ENCODE peak calls at places on chromosomes 12 and 14, in six cellular contexts. G is sciatic nerve; Q is NCI-H774; F is aorta; O is WERI-Rb-1; Z is stimulated activated CD8-positive, alpha-beta memory T cell treated with anti-CD3 and anti-CD28 coated beads, Interleukin-4, amount 100 ng/mL, for 1 hour. D is an unnamed sample.

GRCh38 chr14:96086032-96086431 is 46.9 kb downstream of the C14orf132 start:
- DNase-seq in Q (no peak), F (no peak), O (no peak), G (peak), Z (no peak), D (no peak)

GRCh38 chr14:67729072-67729561 is 27.4 kb downstream of the RDH12 start:
- DNase-seq in Q (no peak), Z (no peak), F (no peak), G (no peak), O (no peak), D (no peak)

GRCh38 chr12:115932073-115932472 is 345.4 kb downstream of the MED13L start:
- DNase-seq in F (no peak), O (no peak), G (no peak), Q (no peak), Z (no peak), D (no peak)

GRCh38 chr14:50339178-50339804 is 27.2 kb downstream of the DMAC2L start:
- DNase-seq in G (no peak), O (no peak), Q (no peak), F (no peak), Z (no peak), D (no peak)

GRCh38 chr12:8088574-8088973 is 6.5 kb downstream of the NECAP1 start:
- DNase-seq in F (no peak), O (peak), Q (no peak), G (no peak), Z (no peak), D (no peak)

GRCh38 chr12:57227315-57228115 is 2.0 kb upstream of the SHMT2 start:
- DNase-seq in Q (no peak), O (no peak), G (no peak), Z (no peak), F (no peak), D (no peak)

GRCh38 chr14:58836303-58836702 is 198.5 kb downstream of the DACT1 start:
- DNase-seq in F (no peak), G (no peak), O (no peak), Q (no peak), Z (no peak), D (no peak)

GRCh38 chr12:131441638-131442336 is 269.1 kb upstream of the SFSWAP start:
- DNase-seq in Z (no peak), O (no peak), F (no peak), G (no peak), Q (no peak), D (no peak)

GRCh38 chr12:130711751-130712150 is 4.3 kb downstream of the RIMBP2 start:
- DNase-seq in O (no peak), G (no peak), F (no peak), Q (peak), Z (no peak), D (peak)

GRCh38 chr14:68441532-68441931 is 351.3 kb downstream of the ZFP36L1 start:
- DNase-seq in Z (no peak), Q (no peak), F (no peak), O (no peak), G (no peak), D (no peak)

GRCh38 chr12:5487971-5488955 is 56.4 kb downstream of the NTF3 start:
- DNase-seq in F (no peak), Q (no peak), Z (no peak), O (peak), G (no peak), D (no peak)

GRCh38 chr14:97866664-97867063 is 1069.5 kb downstream of the VRK1 start:
- DNase-seq in O (no peak), Q (no peak), Z (no peak), G (no peak), F (no peak), D (no peak)

GRCh38 chr14:74314576-74314975 is 11.8 kb upstream of the ABCD4 start:
- DNase-seq in Q (no peak), O (no peak), Z (no peak), G (no peak), F (no peak), D (no peak)

GRCh38 chr14:81406863-81407262 is 6.7 kb upstream of the STON2 start:
- DNase-seq in F (no peak), O (no peak), G (peak), Q (no peak), Z (no peak), D (no peak)

GRCh38 chr14:98323850-98324249 is 948.1 kb downstream of the BCL11B start:
- DNase-seq in Q (no peak), O (no peak), G (no peak), F (no peak), Z (no peak), D (no peak)

GRCh38 chr12:82883396-82884360 is 197.0 kb downstream of the TMTC2 start:
- DNase-seq in Z (no peak), O (no peak), F (no peak), Q (no peak), G (no peak), D (no peak)

GRCh38 chr12:122051231-122051876 is 27.2 kb upstream of the MLXIP start:
- DNase-seq in F (peak), G (no peak), Q (no peak), O (no peak), Z (no peak), D (no peak)

GRCh38 chr12:132610051-132610759 is at the start of gene LRCOL1:
- DNase-seq in O (no peak), G (no peak), F (no peak), Q (no peak), Z (no peak), D (no peak)

GRCh38 chr14:35965425-35965824 is 139.3 kb downstream of the BRMS1L start:
- DNase-seq in G (no peak), Z (no peak), O (no peak), Q (no peak), F (no peak), D (no peak)

GRCh38 chr12:93990832-93991748 is 157.3 kb upstream of the PLXNC1 start:
- DNase-seq in Q (no peak), O (peak), G (no peak), F (no peak), Z (no peak), D (no peak)

GRCh38 chr12:50637870-50638481 is 125.9 kb upstream of the ATF1 start:
- DNase-seq in G (no peak), O (no peak), Z (no peak), F (no peak), Q (peak), D (no peak)

GRCh38 chr14:89205137-89205740 is 211.8 kb downstream of the FOXN3 start:
- DNase-seq in F (no peak), Q (no peak), G (no peak), Z (no peak), O (no peak), D (no peak)

GRCh38 chr12:52060498-52061177 is 9.1 kb upstream of the ATG101 start:
- DNase-seq in O (no peak), F (no peak), Q (no peak), Z (no peak), G (peak), D (no peak)

GRCh38 chr14:42480235-42480634 is 873.6 kb downstream of the LRFN5 start:
- DNase-seq in F (no peak), O (no peak), Q (no peak), Z (no peak), G (no peak), D (no peak)

GRCh38 chr12:127613056-127613455 is 653.9 kb upstream of the TMEM132C start:
- DNase-seq in O (no peak), Q (no peak), Z (no peak), F (no peak), G (no peak), D (no peak)

GRCh38 chr12:93892431-93893210 is 215.4 kb downstream of the CRADD start:
- DNase-seq in F (no peak), O (no peak), Q (no peak), Z (no peak), G (no peak), D (no peak)

GRCh38 chr12:98644433-98644711 is 216 bp downstream of the IKBIP start:
- DNase-seq in O (peak), Z (no peak), Q (no peak), F (no peak), G (no peak), D (no peak)

GRCh38 chr12:64459388-64460024 is 7.6 kb downstream of the TBK1 start:
- DNase-seq in O (no peak), G (no peak), Q (no peak), F (no peak), Z (no peak), D (no peak)

GRCh38 chr14:53151867-53152626 is 1.1 kb downstream of the DDHD1 start:
- DNase-seq in Q (peak), Z (peak), G (peak), O (peak), F (peak), D (no peak)

GRCh38 chr12:28955921-28956320 is 193.2 kb upstream of the FAR2 start:
- DNase-seq in G (no peak), Z (no peak), Q (no peak), F (no peak), O (no peak), D (no peak)

GRCh38 chr12:95859344-95859816 is 628 bp downstream of the SNRPF start:
- DNase-seq in Q (no peak), G (no peak), Z (no peak), O (no peak), F (no peak), D (no peak)

GRCh38 chr14:60647837-60648168 is 1.5 kb downstream of the SIX1 start:
- DNase-seq in G (no peak), F (no peak), O (no peak), Q (no peak), Z (no peak), D (no peak)

GRCh38 chr14:57352771-57353170 is 37.6 kb upstream of the NAA30 start:
- DNase-seq in Q (no peak), F (no peak), O (no peak), G (no peak), Z (no peak), D (no peak)

GRCh38 chr12:74317078-74317581 is 220.5 kb upstream of the ATXN7L3B start:
- DNase-seq in G (no peak), O (peak), Z (no peak), F (no peak), Q (peak), D (no peak)

GRCh38 chr14:81252278-81252677 is 31.5 kb upstream of the GTF2A1 start:
- DNase-seq in F (no peak), O (no peak), Q (no peak), G (no peak), Z (no peak), D (no peak)

GRCh38 chr12:116607039-116607438 is 47.9 kb downstream of the MAP1LC3B2 start:
- DNase-seq in F (no peak), Q (no peak), Z (no peak), G (no peak), O (no peak), D (no peak)

D was measured in mesenteric fat pad.